ENCODE peak calls at places on chromosome 15, in seven cellular contexts. One of them, this sample, is unnamed.

GRCh38 chr15:77944002-77944867 is 133.3 kb downstream of the TBC1D2B start:
- DNase-seq in endothelial cell of umbilical vein: peak; percentile 82
- DNase-seq in cardiac fibroblast: peak; percentile 73
- DNase-seq in cardiac muscle cell: peak; percentile 89
- DNase-seq in ovary: peak; percentile 83
- DNase-seq in lower lobe of right lung: peak; percentile 90
- DNase-seq in coronary artery: peak; percentile 91
- DNase-seq in this sample: peak; percentile 80

GRCh38 chr15:52050416-52050815 is 31.4 kb downstream of the MAPK6 start:
- DNase-seq in coronary artery: no peak
- DNase-seq in cardiac fibroblast: peak; percentile 69
- DNase-seq in endothelial cell of umbilical vein: no peak
- DNase-seq in ovary: no peak
- DNase-seq in lower lobe of right lung: no peak
- DNase-seq in cardiac muscle cell: peak; percentile 58
- DNase-seq in this sample: no peak

GRCh38 chr15:53808058-53808703 is 48.7 kb upstream of the WDR72 start:
- DNase-seq in cardiac fibroblast: peak; percentile 18
- DNase-seq in ovary: no peak
- DNase-seq in endothelial cell of umbilical vein: peak; percentile 7
- DNase-seq in coronary artery: no peak
- DNase-seq in cardiac muscle cell: peak; percentile 2
- DNase-seq in lower lobe of right lung: no peak
- DNase-seq in this sample: no peak

GRCh38 chr15:68478853-68479252 is 46.9 kb upstream of the ITGA11 start:
- DNase-seq in ovary: no peak
- DNase-seq in lower lobe of right lung: no peak
- DNase-seq in endothelial cell of umbilical vein: no peak
- DNase-seq in coronary artery: no peak
- DNase-seq in cardiac muscle cell: no peak
- DNase-seq in cardiac fibroblast: no peak
- DNase-seq in this sample: no peak

GRCh38 chr15:52233405-52233804 is 42.2 kb upstream of the GNB5 start:
- DNase-seq in ovary: no peak
- DNase-seq in endothelial cell of umbilical vein: no peak
- DNase-seq in cardiac muscle cell: no peak
- DNase-seq in lower lobe of right lung: no peak
- DNase-seq in coronary artery: no peak
- DNase-seq in cardiac fibroblast: peak; percentile 8
- DNase-seq in this sample: no peak

GRCh38 chr15:60591491-60592385 is 112.8 kb upstream of the ICE2 start:
- DNase-seq in ovary: peak; percentile 58
- DNase-seq in coronary artery: peak; percentile 77
- DNase-seq in endothelial cell of umbilical vein: peak; percentile 53
- DNase-seq in cardiac muscle cell: peak; percentile 16
- DNase-seq in cardiac fibroblast: peak; percentile 37
- DNase-seq in lower lobe of right lung: peak; percentile 69
- DNase-seq in this sample: peak; percentile 62

GRCh38 chr15:59353994-59354951 is 18.4 kb downstream of the MYO1E start:
- DNase-seq in endothelial cell of umbilical vein: no peak
- DNase-seq in lower lobe of right lung: no peak
- DNase-seq in coronary artery: no peak
- DNase-seq in cardiac fibroblast: no peak
- DNase-seq in ovary: no peak
- DNase-seq in cardiac muscle cell: no peak
- DNase-seq in this sample: no peak

GRCh38 chr15:75723847-75724660 is 11.4 kb upstream of the CSPG4 start:
- DNase-seq in lower lobe of right lung: peak; percentile 91
- DNase-seq in cardiac fibroblast: peak; percentile 95
- DNase-seq in endothelial cell of umbilical vein: peak; percentile 84
- DNase-seq in ovary: peak; percentile 87
- DNase-seq in cardiac muscle cell: peak; percentile 97
- DNase-seq in coronary artery: peak; percentile 95
- DNase-seq in this sample: peak; percentile 87

GRCh38 chr15:68154923-68155559 is 50.1 kb downstream of the CALML4 start:
- DNase-seq in cardiac muscle cell: peak; percentile 82
- DNase-seq in cardiac fibroblast: peak; percentile 79
- DNase-seq in endothelial cell of umbilical vein: peak; percentile 71
- DNase-seq in coronary artery: no peak
- DNase-seq in ovary: peak; percentile 35
- DNase-seq in lower lobe of right lung: no peak
- DNase-seq in this sample: peak; percentile 28

GRCh38 chr15:75982468-75982867 is 29.8 kb downstream of the NRG4 start:
- DNase-seq in cardiac fibroblast: no peak
- DNase-seq in coronary artery: no peak
- DNase-seq in ovary: no peak
- DNase-seq in endothelial cell of umbilical vein: no peak
- DNase-seq in cardiac muscle cell: no peak
- DNase-seq in lower lobe of right lung: no peak
- DNase-seq in this sample: no peak

GRCh38 chr15:68379058-68379758 is 52.8 kb downstream of the ITGA11 start:
- DNase-seq in endothelial cell of umbilical vein: no peak
- DNase-seq in cardiac muscle cell: no peak
- DNase-seq in lower lobe of right lung: peak; percentile 36
- DNase-seq in coronary artery: peak; percentile 36
- DNase-seq in ovary: peak; percentile 7
- DNase-seq in cardiac fibroblast: no peak
- DNase-seq in this sample: no peak

GRCh38 chr15:49229922-49230321 is 59.9 kb downstream of the GALK2 start:
- DNase-seq in endothelial cell of umbilical vein: no peak
- DNase-seq in lower lobe of right lung: no peak
- DNase-seq in cardiac muscle cell: no peak
- DNase-seq in coronary artery: no peak
- DNase-seq in ovary: no peak
- DNase-seq in cardiac fibroblast: no peak
- DNase-seq in this sample: no peak

GRCh38 chr15:68368731-68369435 is 63.1 kb downstream of the ITGA11 start:
- DNase-seq in ovary: no peak
- DNase-seq in cardiac muscle cell: peak; percentile 51
- DNase-seq in cardiac fibroblast: peak; percentile 64
- DNase-seq in coronary artery: no peak
- DNase-seq in endothelial cell of umbilical vein: peak; percentile 83
- DNase-seq in lower lobe of right lung: no peak
- DNase-seq in this sample: no peak

GRCh38 chr15:85622432-85622831 is 172.3 kb downstream of the KLHL25 start:
- DNase-seq in cardiac fibroblast: peak; percentile 52
- DNase-seq in cardiac muscle cell: peak; percentile 51
- DNase-seq in ovary: no peak
- DNase-seq in endothelial cell of umbilical vein: no peak
- DNase-seq in lower lobe of right lung: no peak
- DNase-seq in coronary artery: no peak
- DNase-seq in this sample: no peak

GRCh38 chr15:45522931-45523331 is 376 bp upstream of the SLC30A4 start:
- DNase-seq in coronary artery: peak; percentile 77
- DNase-seq in cardiac fibroblast: peak; percentile 43
- DNase-seq in ovary: no peak
- DNase-seq in endothelial cell of umbilical vein: peak; percentile 50
- DNase-seq in cardiac muscle cell: no peak
- DNase-seq in lower lobe of right lung: no peak
- DNase-seq in this sample: peak; percentile 71

GRCh38 chr15:85688703-85689102 is 106.0 kb downstream of the KLHL25 start:
- DNase-seq in ovary: no peak
- DNase-seq in endothelial cell of umbilical vein: peak; percentile 35
- DNase-seq in coronary artery: no peak
- DNase-seq in cardiac muscle cell: no peak
- DNase-seq in cardiac fibroblast: no peak
- DNase-seq in lower lobe of right lung: no peak
- DNase-seq in this sample: no peak

GRCh38 chr15:90376789-90377188 is 11.3 kb upstream of the IQGAP1 start:
- DNase-seq in endothelial cell of umbilical vein: peak; percentile 72
- DNase-seq in cardiac fibroblast: no peak
- DNase-seq in coronary artery: no peak
- DNase-seq in ovary: no peak
- DNase-seq in lower lobe of right lung: no peak
- DNase-seq in cardiac muscle cell: no peak
- DNase-seq in this sample: no peak

GRCh38 chr15:29805043-29805707 is 17.1 kb downstream of the TJP1 start:
- DNase-seq in endothelial cell of umbilical vein: peak; percentile 81
- DNase-seq in ovary: no peak
- DNase-seq in lower lobe of right lung: no peak
- DNase-seq in cardiac fibroblast: peak; percentile 85
- DNase-seq in cardiac muscle cell: peak; percentile 91
- DNase-seq in coronary artery: no peak
- DNase-seq in this sample: no peak

GRCh38 chr15:92439311-92439710 is 45.6 kb downstream of the ST8SIA2 start:
- DNase-seq in endothelial cell of umbilical vein: no peak
- DNase-seq in ovary: no peak
- DNase-seq in cardiac fibroblast: no peak
- DNase-seq in coronary artery: no peak
- DNase-seq in cardiac muscle cell: no peak
- DNase-seq in lower lobe of right lung: no peak
- DNase-seq in this sample: no peak

GRCh38 chr15:36960947-36961227 is 139.5 kb downstream of the MEIS2 start:
- DNase-seq in endothelial cell of umbilical vein: no peak
- DNase-seq in ovary: no peak
- DNase-seq in cardiac muscle cell: no peak
- DNase-seq in cardiac fibroblast: no peak
- DNase-seq in coronary artery: no peak
- DNase-seq in lower lobe of right lung: no peak
- DNase-seq in this sample: no peak

GRCh38 chr15:29859981-29860745 is 37.9 kb upstream of the TJP1 start:
- DNase-seq in endothelial cell of umbilical vein: no peak
- DNase-seq in coronary artery: no peak
- DNase-seq in lower lobe of right lung: no peak
- DNase-seq in ovary: no peak
- DNase-seq in cardiac muscle cell: peak; percentile 49
- DNase-seq in cardiac fibroblast: peak; percentile 74
- DNase-seq in this sample: no peak

GRCh38 chr15:48858401-48858800 is 19.5 kb upstream of the EID1 start:
- DNase-seq in cardiac fibroblast: peak; percentile 53
- DNase-seq in cardiac muscle cell: peak; percentile 57
- DNase-seq in coronary artery: no peak
- DNase-seq in endothelial cell of umbilical vein: no peak
- DNase-seq in ovary: no peak
- DNase-seq in lower lobe of right lung: no peak
- DNase-seq in this sample: no peak

GRCh38 chr15:101029971-101030661 is 111.0 kb downstream of the LRRK1 start:
- DNase-seq in cardiac fibroblast: no peak
- DNase-seq in cardiac muscle cell: no peak
- DNase-seq in lower lobe of right lung: no peak
- DNase-seq in endothelial cell of umbilical vein: no peak
- DNase-seq in ovary: no peak
- DNase-seq in coronary artery: peak; percentile 65
- DNase-seq in this sample: no peak

GRCh38 chr15:68348064-68348463 is 70.5 kb downstream of the FEM1B start:
- DNase-seq in ovary: no peak
- DNase-seq in cardiac muscle cell: no peak
- DNase-seq in lower lobe of right lung: no peak
- DNase-seq in cardiac fibroblast: no peak
- DNase-seq in endothelial cell of umbilical vein: no peak
- DNase-seq in coronary artery: no peak
- DNase-seq in this sample: no peak

GRCh38 chr15:67080118-67080899 is 14.9 kb downstream of the SMAD3 start:
- DNase-seq in coronary artery: peak; percentile 85
- DNase-seq in lower lobe of right lung: peak; percentile 68
- DNase-seq in ovary: peak; percentile 73
- DNase-seq in cardiac muscle cell: peak; percentile 95
- DNase-seq in endothelial cell of umbilical vein: no peak
- DNase-seq in cardiac fibroblast: peak; percentile 79
- DNase-seq in this sample: no peak
- TF ChIP-seq CTCF in coronary artery: no peak
- TF ChIP-seq CTCF in lower lobe of right lung: no peak
- TF ChIP-seq CTCF in ovary: no peak
- TF ChIP-seq CTCF in cardiac muscle cell: peak; percentile 5
- TF ChIP-seq CTCF in endothelial cell of umbilical vein: no peak
- TF ChIP-seq CTCF in cardiac fibroblast: no peak
- TF ChIP-seq CTCF in this sample: no peak

GRCh38 chr15:39543651-39544050 is 37.2 kb upstream of the THBS1 start:
- DNase-seq in coronary artery: no peak
- DNase-seq in cardiac muscle cell: peak; percentile 55
- DNase-seq in endothelial cell of umbilical vein: no peak
- DNase-seq in cardiac fibroblast: peak; percentile 37
- DNase-seq in lower lobe of right lung: no peak
- DNase-seq in ovary: no peak
- DNase-seq in this sample: no peak
- TF ChIP-seq CTCF in coronary artery: no peak
- TF ChIP-seq CTCF in cardiac muscle cell: peak; percentile 12
- TF ChIP-seq CTCF in endothelial cell of umbilical vein: no peak
- TF ChIP-seq CTCF in cardiac fibroblast: no peak
- TF ChIP-seq CTCF in lower lobe of right lung: no peak
- TF ChIP-seq CTCF in ovary: no peak
- TF ChIP-seq CTCF in this sample: no peak

DNA sequence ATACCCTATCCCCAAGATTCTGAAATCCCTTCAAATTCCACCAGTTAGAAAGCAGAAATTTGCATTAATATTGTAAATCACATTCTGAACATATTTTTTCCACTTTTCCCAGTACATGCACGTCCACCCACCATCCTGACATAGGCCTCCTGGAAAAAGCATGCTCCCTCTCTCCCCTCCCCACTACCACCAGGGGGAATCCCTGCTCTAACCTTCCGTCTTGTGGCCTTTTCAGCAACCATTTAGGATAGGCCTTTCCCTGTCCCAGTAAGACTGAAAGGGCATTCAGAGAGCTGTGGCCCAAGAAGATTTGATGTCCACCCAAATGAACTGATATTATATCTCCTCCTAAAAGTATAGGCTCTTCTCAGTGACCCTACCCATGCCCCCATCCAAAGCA is 182.1 kb downstream of the ARRDC4 start:
- DNase-seq in lower lobe of right lung: no peak
- DNase-seq in cardiac fibroblast: no peak
- DNase-seq in endothelial cell of umbilical vein: no peak
- DNase-seq in ovary: no peak
- DNase-seq in cardiac muscle cell: no peak
- DNase-seq in coronary artery: no peak
- DNase-seq in this sample: no peak
- TF ChIP-seq CTCF in lower lobe of right lung: no peak
- TF ChIP-seq CTCF in cardiac fibroblast: no peak
- TF ChIP-seq CTCF in endothelial cell of umbilical vein: no peak
- TF ChIP-seq CTCF in ovary: no peak
- TF ChIP-seq CTCF in cardiac muscle cell: no peak
- TF ChIP-seq CTCF in coronary artery: no peak
- TF ChIP-seq CTCF in this sample: peak; percentile 19

DNA sequence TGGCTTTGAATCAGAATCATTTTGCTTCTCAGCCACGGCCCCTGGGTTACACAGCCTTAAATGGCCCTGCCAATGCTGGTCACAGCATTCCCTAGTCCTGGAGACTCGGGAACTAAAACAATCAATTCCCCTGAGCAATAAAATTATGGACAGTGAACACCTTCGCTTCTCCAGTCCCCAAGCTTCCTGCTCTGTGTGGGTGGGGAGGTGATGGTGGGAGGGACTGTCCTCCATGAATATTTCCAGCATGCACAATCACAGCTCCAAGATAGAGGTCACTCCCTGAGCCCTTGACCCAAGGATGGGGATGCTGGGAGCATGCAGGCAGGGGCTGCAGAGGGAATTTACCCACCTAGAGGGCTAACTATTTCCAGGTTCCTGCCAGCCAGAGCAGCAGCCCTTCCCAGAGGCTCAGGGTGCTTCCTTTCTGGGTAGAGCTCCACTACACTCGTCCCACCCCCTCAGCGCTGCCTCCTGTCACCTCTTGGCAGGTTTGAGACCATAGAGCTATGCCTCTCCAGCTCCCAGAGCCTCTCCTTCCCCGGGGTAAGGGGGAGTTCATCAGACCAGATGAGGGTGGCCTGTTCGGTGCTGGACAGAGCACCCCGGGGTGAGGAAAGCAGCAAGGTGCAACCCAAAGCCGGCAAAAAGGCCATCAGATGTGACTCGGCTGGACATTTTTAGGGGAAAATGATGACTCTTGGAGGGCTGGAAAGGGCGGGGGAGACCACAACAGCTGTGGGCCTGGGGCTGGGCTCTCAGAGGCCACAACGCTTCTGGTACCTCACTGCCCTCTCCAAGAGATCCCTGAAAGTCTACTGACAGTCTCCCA is 14.5 kb upstream of the CCDC33 start:
- DNase-seq in endothelial cell of umbilical vein: no peak
- DNase-seq in lower lobe of right lung: no peak
- DNase-seq in cardiac fibroblast: no peak
- DNase-seq in cardiac muscle cell: no peak
- DNase-seq in ovary: no peak
- DNase-seq in coronary artery: no peak
- DNase-seq in this sample: no peak
- TF ChIP-seq CTCF in endothelial cell of umbilical vein: no peak
- TF ChIP-seq CTCF in lower lobe of right lung: no peak
- TF ChIP-seq CTCF in cardiac fibroblast: no peak
- TF ChIP-seq CTCF in cardiac muscle cell: no peak
- TF ChIP-seq CTCF in ovary: no peak
- TF ChIP-seq CTCF in coronary artery: no peak
- TF ChIP-seq CTCF in this sample: no peak